ENCODE peak calls at places on chromosome 18, in eight cellular contexts. S is stimulated activated CD8-positive, alpha-beta memory T cell treated with anti-CD3 and anti-CD28 coated beads, Interleukin-15, amount 100 ng/mL, for 24 hours; R is stimulated activated CD4-positive, alpha-beta T cell treated with anti-CD3 and anti-CD28 coated beads, Interleukin-15, amount 100 ng/mL, for 24 hours; Q is central memory CD4-positive, alpha-beta T cell; K is CD4-positive, CD25-positive, alpha-beta regulatory T cell; X is trophoblast cell; Y is Right ventricle myocardium superior; G is hypothalamus. O is an unnamed sample.

GRCh38 chr18:23228102-23229051 is 93.1 kb downstream of the CABLES1 start:
- DNase-seq in S (no peak), R (peak), Q (no peak), K (peak), X (no peak), Y (peak), G (no peak), O (no peak)

GRCh38 chr18:4096501-4096900 is 358.6 kb downstream of the DLGAP1 start:
- DNase-seq in S (no peak), R (no peak), Q (no peak), K (no peak), X (no peak), Y (no peak), G (no peak), O (peak)

GRCh38 chr18:41457730-41458129 is 497.3 kb upstream of the PIK3C3 start:
- DNase-seq in S (no peak), R (no peak), Q (no peak), K (no peak), X (no peak), Y (no peak), G (no peak), O (no peak)

GRCh38 chr18:23200751-23201150 is 65.5 kb downstream of the CABLES1 start:
- DNase-seq in S (no peak), R (no peak), Q (no peak), K (no peak), X (peak), Y (no peak), G (no peak), O (no peak)

GRCh38 chr18:76985951-76986236 is 146.7 kb downstream of the MBP start:
- DNase-seq in S (no peak), R (no peak), Q (no peak), K (no peak), X (no peak), Y (no peak), G (no peak), O (no peak)

GRCh38 chr18:9404565-9405060 is 70.0 kb downstream of the TWSG1 start:
- DNase-seq in S (no peak), R (peak), Q (no peak), K (peak), X (peak), Y (no peak), G (no peak), O (no peak)

GRCh38 chr18:42290318-42291307 is 335.6 kb downstream of the PIK3C3 start:
- DNase-seq in S (no peak), R (no peak), Q (no peak), K (no peak), X (no peak), Y (no peak), G (no peak), O (no peak)

GRCh38 chr18:44870631-44871502 is 190.2 kb downstream of the SETBP1 start:
- DNase-seq in S (no peak), R (no peak), Q (no peak), K (no peak), X (no peak), Y (no peak), G (no peak), O (peak)

GRCh38 chr18:50117876-50118275 is 77.1 kb downstream of the MYO5B start:
- DNase-seq in S (no peak), R (no peak), Q (no peak), K (no peak), X (no peak), Y (no peak), G (no peak), O (no peak)

GRCh38 chr18:43420950-43421349 is 143.7 kb upstream of the SYT4 start:
- DNase-seq in S (no peak), R (no peak), Q (no peak), K (no peak), X (no peak), Y (no peak), G (no peak), O (no peak)

GRCh38 chr18:46756172-46756558 is 688 bp downstream of the ST8SIA5 start:
- DNase-seq in S (no peak), R (no peak), Q (no peak), K (no peak), X (no peak), Y (no peak), G (peak), O (no peak)

GRCh38 chr18:69752737-69753380 is 194.8 kb downstream of the CD226 start:
- DNase-seq in S (no peak), R (no peak), Q (no peak), K (no peak), X (no peak), Y (no peak), G (no peak), O (no peak)

GRCh38 chr18:32548688-32549087 is 78.0 kb upstream of the GAREM1 start:
- DNase-seq in S (no peak), R (no peak), Q (no peak), K (no peak), X (no peak), Y (no peak), G (no peak), O (no peak)

GRCh38 chr18:21115519-21116411 is 4.2 kb upstream of the ROCK1 start:
- DNase-seq in S (no peak), R (no peak), Q (no peak), K (no peak), X (no peak), Y (no peak), G (no peak), O (no peak)

GRCh38 chr18:5302606-5303005 is 7.1 kb upstream of the ZBTB14 start:
- DNase-seq in S (no peak), R (no peak), Q (no peak), K (no peak), X (no peak), Y (no peak), G (no peak), O (no peak)